ENCODE peak calls at places on chromosomes 2 and 18, in eight cellular contexts. E is left cardiac atrium; H is ELR; S is activated CD4-positive, alpha-beta T cell treated with anti-CD3 and anti-CD28 coated beads, Interleukin-2, amount 50 U/mL, for 24 hours; T is HT-29; C is stimulated activated CD8-positive, alpha-beta memory T cell treated with anti-CD3 and anti-CD28 coated beads, Interleukin-12 subunit alpha, Interleukin-12 subunit beta, amount 100 ng/mL, for 1 hour; R is neural progenitor cell; J is amniotic epithelial cell. A is an unnamed sample.

GRCh38 chr2:138818479-138818878 is 38.3 kb upstream of the NXPH2 start:
- DNase-seq in C (no peak), R (no peak), H (no peak), J (no peak), E (no peak), S (no peak), T (no peak), A (no peak)

GRCh38 chr18:78768655-78769501 is 210.7 kb upstream of the SALL3 start:
- DNase-seq in R (no peak), E (no peak), H (no peak), C (no peak), J (no peak), T (no peak), S (no peak), A (no peak)

GRCh38 chr2:168988755-168989154 is 42.4 kb downstream of the ABCB11 start:
- DNase-seq in C (no peak), E (no peak), T (no peak), H (no peak), J (no peak), S (no peak), R (no peak), A (no peak)

GRCh38 chr2:39667881-39668276 is 2.2 kb downstream of the TMEM178A start:
- DNase-seq in S (no peak), H (no peak), T (no peak), R (no peak), J (no peak), E (no peak), C (no peak), A (no peak)

GRCh38 chr18:57980573-57981348 is 63.3 kb upstream of the NEDD4L start:
- DNase-seq in T (no peak), C (no peak), H (no peak), R (no peak), E (no peak), J (no peak), S (no peak), A (no peak)

GRCh38 chr18:57775937-57776336 is 27.2 kb downstream of the ATP8B1 start:
- DNase-seq in T (peak), R (no peak), H (peak), C (no peak), J (no peak), E (no peak), S (no peak), A (no peak)

GRCh38 chr2:218691234-218691633 is 19.3 kb downstream of the STK36 start:
- DNase-seq in S (no peak), R (no peak), H (peak), T (no peak), J (no peak), E (no peak), C (no peak), A (no peak)

GRCh38 chr2:19120941-19121750 is 237.3 kb downstream of the OSR1 start:
- DNase-seq in S (no peak), E (peak), C (no peak), J (peak), H (peak), R (no peak), T (no peak), A (no peak)

GRCh38 chr2:233643128-233643527 is 6.9 kb downstream of the UGT1A10 start:
- DNase-seq in C (no peak), T (peak), J (peak), S (no peak), E (no peak), R (peak), H (peak), A (no peak)

GRCh38 chr2:134336352-134336751 is 82.5 kb downstream of the MGAT5 start:
- DNase-seq in T (no peak), E (no peak), S (no peak), H (no peak), C (no peak), R (no peak), J (no peak), A (no peak)

GRCh38 chr18:55779711-55780590 is 192.0 kb upstream of the TCF4 start:
- DNase-seq in S (no peak), T (no peak), J (peak), R (peak), C (no peak), E (peak), H (peak), A (no peak)

GRCh38 chr18:77405096-77405495 is 155.4 kb downstream of the GALR1 start:
- DNase-seq in C (no peak), J (no peak), T (no peak), R (no peak), S (no peak), H (no peak), E (no peak), A (no peak)

GRCh38 chr2:139122711-139123158 is 342.5 kb upstream of the NXPH2 start:
- DNase-seq in H (peak), E (no peak), T (no peak), J (peak), C (no peak), S (no peak), R (no peak), A (no peak)

GRCh38 chr2:177314194-177314593 is 49.7 kb upstream of the NFE2L2 start:
- DNase-seq in S (no peak), R (no peak), T (no peak), E (no peak), H (no peak), J (peak), C (no peak), A (no peak)

GRCh38 chr2:69915050-69915945 is at the start of gene MXD1:
- DNase-seq in E (peak), T (no peak), C (no peak), R (peak), H (peak), J (no peak), S (no peak), A (peak)

GRCh38 chr2:56334622-56335021 is 150.8 kb downstream of the CCDC85A start:
- DNase-seq in S (no peak), E (no peak), H (no peak), T (no peak), C (no peak), J (peak), R (no peak), A (no peak)

GRCh38 chr2:96107883-96108551 is 8.4 kb downstream of the ADRA2B start:
- DNase-seq in S (no peak), H (no peak), C (no peak), E (no peak), J (no peak), R (peak), T (no peak), A (no peak)

GRCh38 chr18:63057707-63058106 is 261.9 kb downstream of the BCL2 start:
- DNase-seq in H (no peak), S (no peak), R (no peak), J (no peak), T (no peak), C (no peak), E (no peak), A (no peak)

GRCh38 chr2:54555318-54555837 is 99.3 kb downstream of the SPTBN1 start:
- DNase-seq in C (no peak), H (peak), S (no peak), T (no peak), R (no peak), J (peak), E (no peak), A (no peak)

GRCh38 chr2:25347846-25348245 is 6.1 kb upstream of the DNMT3A start:
- DNase-seq in S (no peak), H (peak), C (no peak), T (no peak), E (no peak), J (peak), R (peak), A (no peak)

GRCh38 chr2:149597050-149598013 is 9.8 kb upstream of the MMADHC start:
- DNase-seq in E (no peak), T (peak), R (peak), S (peak), C (peak), J (peak), H (peak), A (peak)

GRCh38 chr2:198374375-198375072 is 570.1 kb downstream of the PLCL1 start:
- DNase-seq in C (no peak), T (peak), J (peak), H (peak), E (no peak), R (peak), S (peak), A (no peak)

GRCh38 chr2:217798743-217799552 is 203.8 kb downstream of the TNS1 start:
- DNase-seq in J (no peak), E (no peak), S (no peak), C (no peak), T (no peak), H (no peak), R (no peak), A (no peak)

GRCh38 chr2:225400060-225400511 is 576 bp downstream of the NYAP2 start:
- DNase-seq in T (peak), J (peak), C (no peak), R (peak), H (peak), S (no peak), E (no peak), A (no peak)

GRCh38 chr18:657998-658946 is 819 bp downstream of the TYMS start:
- DNase-seq in J (peak), E (peak), S (peak), T (peak), R (peak), C (peak), H (peak), A (peak)

GRCh38 chr2:27855476-27855875 is 34.7 kb downstream of the RBKS start:
- DNase-seq in C (no peak), H (peak), E (no peak), S (no peak), J (peak), T (no peak), R (no peak), A (no peak)

GRCh38 chr2:61562615-61563014 is 24.5 kb upstream of the XPO1 start:
- DNase-seq in T (no peak), C (no peak), E (no peak), J (no peak), H (no peak), S (no peak), R (no peak), A (no peak)

GRCh38 chr2:182854405-182855105 is 11.9 kb downstream of the FRZB start:
- DNase-seq in J (peak), T (no peak), H (peak), E (no peak), C (no peak), S (no peak), R (peak), A (no peak)

GRCh38 chr2:240205348-240205747 is 64.9 kb upstream of the OTOS start:
- DNase-seq in H (peak), R (peak), E (no peak), T (no peak), S (peak), J (peak), C (no peak), A (no peak)

GRCh38 chr2:229725716-229726346 is 11.5 kb upstream of the DNER start:
- DNase-seq in R (no peak), H (peak), C (no peak), E (no peak), T (no peak), S (no peak), J (peak), A (no peak)

GRCh38 chr2:140893685-140894084 is 1237.1 kb downstream of the LRP1B start:
- DNase-seq in R (no peak), C (no peak), J (peak), S (no peak), T (no peak), H (peak), E (no peak), A (no peak)

GRCh38 chr2:237923507-237924163 is 43.2 kb upstream of the UBE2F start:
- DNase-seq in R (peak), J (peak), T (peak), C (peak), H (peak), E (peak), S (peak), A (peak)

GRCh38 chr2:99715956-99716355 is 226.1 kb upstream of the REV1 start:
- DNase-seq in R (no peak), T (no peak), C (no peak), H (no peak), S (no peak), E (no peak), J (no peak), A (no peak)

GRCh38 chr18:12307871-12308385 is at the start of gene TUBB6:
- DNase-seq in C (no peak), T (no peak), S (no peak), E (peak), J (peak), H (peak), R (peak), A (peak)

GRCh38 chr2:8413589-8414135 is 268.2 kb upstream of the ID2 start:
- DNase-seq in H (no peak), C (no peak), T (peak), E (no peak), J (peak), R (no peak), S (no peak), A (no peak)

GRCh38 chr2:202147775-202148174 is 74.7 kb downstream of the KIAA2012 start:
- DNase-seq in J (no peak), S (no peak), C (no peak), T (no peak), H (no peak), E (no peak), R (no peak), A (no peak)

GRCh38 chr2:138632066-138632465 is 130.5 kb downstream of the SPOPL start:
- DNase-seq in S (no peak), H (peak), J (peak), R (no peak), C (no peak), T (no peak), E (no peak), A (no peak)

GRCh38 chr2:199459286-199460100 is 1.8 kb upstream of the SATB2 start:
- DNase-seq in R (peak), J (peak), C (peak), S (peak), E (peak), T (peak), H (peak), A (no peak)